ENCODE peak calls at places on chromosomes 5 and 9, in ten cellular contexts. One of them, this sample, is unnamed.

GRCh38 chr5:79318935-79319614 is 83.1 kb downstream of the JMY start:
- DNase-seq in D341Med: no peak
- DNase-seq in tibial artery: no peak
- DNase-seq in activated T-cell treated with anti-CD3 and anti-CD28 coated beads for 48 hours: no peak
- DNase-seq in effector CD4-positive, alpha-beta T cell: no peak
- DNase-seq in NCI-H510A: no peak
- DNase-seq in nephron progenitor cell: no peak
- DNase-seq in fibroblast of lung: peak
- DNase-seq in hepatocyte: no peak
- DNase-seq in sigmoid colon: no peak
- DNase-seq in this sample: no peak

GRCh38 chr5:93294184-93294583 is 286.8 kb downstream of the NR2F1-AS1 start:
- DNase-seq in D341Med: no peak
- DNase-seq in activated T-cell treated with anti-CD3 and anti-CD28 coated beads for 48 hours: no peak
- DNase-seq in NCI-H510A: no peak
- DNase-seq in nephron progenitor cell: no peak
- DNase-seq in hepatocyte: no peak
- DNase-seq in tibial artery: no peak
- DNase-seq in sigmoid colon: no peak
- DNase-seq in effector CD4-positive, alpha-beta T cell: no peak
- DNase-seq in fibroblast of lung: no peak
- DNase-seq in this sample: no peak

GRCh38 chr9:126604059-126604685 is 9.6 kb upstream of the LMX1B start:
- DNase-seq in tibial artery: peak
- DNase-seq in hepatocyte: no peak
- DNase-seq in sigmoid colon: no peak
- DNase-seq in D341Med: no peak
- DNase-seq in activated T-cell treated with anti-CD3 and anti-CD28 coated beads for 48 hours: no peak
- DNase-seq in effector CD4-positive, alpha-beta T cell: no peak
- DNase-seq in fibroblast of lung: no peak
- DNase-seq in nephron progenitor cell: no peak
- DNase-seq in NCI-H510A: no peak
- DNase-seq in this sample: no peak

GRCh38 chr5:95619518-95620029 is 313 bp upstream of the GPR150 start:
- DNase-seq in hepatocyte: no peak
- DNase-seq in activated T-cell treated with anti-CD3 and anti-CD28 coated beads for 48 hours: no peak
- DNase-seq in effector CD4-positive, alpha-beta T cell: no peak
- DNase-seq in sigmoid colon: no peak
- DNase-seq in fibroblast of lung: no peak
- DNase-seq in tibial artery: no peak
- DNase-seq in nephron progenitor cell: peak
- DNase-seq in NCI-H510A: no peak
- DNase-seq in D341Med: no peak
- DNase-seq in this sample: no peak

GRCh38 chr5:151213803-151214613 is 9.9 kb downstream of the CCDC69 start:
- DNase-seq in sigmoid colon: peak
- DNase-seq in activated T-cell treated with anti-CD3 and anti-CD28 coated beads for 48 hours: peak
- DNase-seq in tibial artery: peak
- DNase-seq in NCI-H510A: no peak
- DNase-seq in effector CD4-positive, alpha-beta T cell: peak
- DNase-seq in D341Med: no peak
- DNase-seq in hepatocyte: peak
- DNase-seq in fibroblast of lung: peak
- DNase-seq in nephron progenitor cell: no peak
- DNase-seq in this sample: peak

GRCh38 chr5:62043289-62044274 is 262.4 kb upstream of the KIF2A start:
- DNase-seq in tibial artery: no peak
- DNase-seq in sigmoid colon: no peak
- DNase-seq in nephron progenitor cell: no peak
- DNase-seq in hepatocyte: no peak
- DNase-seq in NCI-H510A: no peak
- DNase-seq in effector CD4-positive, alpha-beta T cell: no peak
- DNase-seq in activated T-cell treated with anti-CD3 and anti-CD28 coated beads for 48 hours: no peak
- DNase-seq in fibroblast of lung: no peak
- DNase-seq in D341Med: no peak
- DNase-seq in this sample: no peak

GRCh38 chr9:22084336-22085035 is 75.4 kb upstream of the CDKN2B start:
- DNase-seq in sigmoid colon: no peak
- DNase-seq in tibial artery: no peak
- DNase-seq in NCI-H510A: no peak
- DNase-seq in effector CD4-positive, alpha-beta T cell: no peak
- DNase-seq in D341Med: no peak
- DNase-seq in hepatocyte: peak
- DNase-seq in nephron progenitor cell: no peak
- DNase-seq in activated T-cell treated with anti-CD3 and anti-CD28 coated beads for 48 hours: no peak
- DNase-seq in fibroblast of lung: peak
- DNase-seq in this sample: no peak

GRCh38 chr5:131067596-131067995 is 97.5 kb downstream of the HINT1 start:
- DNase-seq in nephron progenitor cell: no peak
- DNase-seq in fibroblast of lung: no peak
- DNase-seq in effector CD4-positive, alpha-beta T cell: no peak
- DNase-seq in hepatocyte: no peak
- DNase-seq in activated T-cell treated with anti-CD3 and anti-CD28 coated beads for 48 hours: no peak
- DNase-seq in tibial artery: no peak
- DNase-seq in sigmoid colon: no peak
- DNase-seq in D341Med: no peak
- DNase-seq in NCI-H510A: no peak
- DNase-seq in this sample: no peak

GRCh38 chr5:2388005-2388361 is 363.5 kb downstream of the IRX2 start:
- DNase-seq in sigmoid colon: no peak
- DNase-seq in hepatocyte: no peak
- DNase-seq in tibial artery: no peak
- DNase-seq in fibroblast of lung: no peak
- DNase-seq in NCI-H510A: no peak
- DNase-seq in D341Med: no peak
- DNase-seq in activated T-cell treated with anti-CD3 and anti-CD28 coated beads for 48 hours: no peak
- DNase-seq in nephron progenitor cell: no peak
- DNase-seq in effector CD4-positive, alpha-beta T cell: no peak
- DNase-seq in this sample: no peak

GRCh38 chr9:114224247-114224610 is 68.9 kb downstream of the COL27A1 start:
- DNase-seq in nephron progenitor cell: no peak
- DNase-seq in activated T-cell treated with anti-CD3 and anti-CD28 coated beads for 48 hours: no peak
- DNase-seq in sigmoid colon: no peak
- DNase-seq in effector CD4-positive, alpha-beta T cell: no peak
- DNase-seq in tibial artery: no peak
- DNase-seq in D341Med: no peak
- DNase-seq in hepatocyte: no peak
- DNase-seq in NCI-H510A: no peak
- DNase-seq in fibroblast of lung: peak
- DNase-seq in this sample: no peak

GRCh38 chr9:131692612-131692976 is 47.3 kb downstream of the RAPGEF1 start:
- DNase-seq in NCI-H510A: no peak
- DNase-seq in nephron progenitor cell: no peak
- DNase-seq in D341Med: no peak
- DNase-seq in tibial artery: no peak
- DNase-seq in effector CD4-positive, alpha-beta T cell: no peak
- DNase-seq in hepatocyte: no peak
- DNase-seq in sigmoid colon: no peak
- DNase-seq in activated T-cell treated with anti-CD3 and anti-CD28 coated beads for 48 hours: no peak
- DNase-seq in fibroblast of lung: no peak
- DNase-seq in this sample: no peak

GRCh38 chr5:118981783-118982182 is 6.6 kb downstream of the DTWD2 start:
- DNase-seq in fibroblast of lung: peak
- DNase-seq in D341Med: no peak
- DNase-seq in sigmoid colon: no peak
- DNase-seq in hepatocyte: no peak
- DNase-seq in NCI-H510A: no peak
- DNase-seq in nephron progenitor cell: no peak
- DNase-seq in activated T-cell treated with anti-CD3 and anti-CD28 coated beads for 48 hours: no peak
- DNase-seq in effector CD4-positive, alpha-beta T cell: no peak
- DNase-seq in tibial artery: no peak
- DNase-seq in this sample: no peak

GRCh38 chr9:127283917-127284316 is 19.3 kb downstream of the GARNL3 start:
- DNase-seq in hepatocyte: peak
- DNase-seq in fibroblast of lung: peak
- DNase-seq in NCI-H510A: no peak
- DNase-seq in nephron progenitor cell: no peak
- DNase-seq in effector CD4-positive, alpha-beta T cell: no peak
- DNase-seq in sigmoid colon: no peak
- DNase-seq in D341Med: peak
- DNase-seq in tibial artery: peak
- DNase-seq in activated T-cell treated with anti-CD3 and anti-CD28 coated beads for 48 hours: peak
- DNase-seq in this sample: no peak

GRCh38 chr9:129178579-129178909 is 483 bp upstream of the IER5L start:
- DNase-seq in D341Med: peak
- DNase-seq in fibroblast of lung: no peak
- DNase-seq in sigmoid colon: no peak
- DNase-seq in tibial artery: no peak
- DNase-seq in NCI-H510A: peak
- DNase-seq in hepatocyte: no peak
- DNase-seq in nephron progenitor cell: no peak
- DNase-seq in effector CD4-positive, alpha-beta T cell: no peak
- DNase-seq in activated T-cell treated with anti-CD3 and anti-CD28 coated beads for 48 hours: no peak
- DNase-seq in this sample: no peak

GRCh38 chr5:74075496-74075895 is 449.5 kb downstream of the ARHGEF28 start:
- DNase-seq in hepatocyte: no peak
- DNase-seq in NCI-H510A: no peak
- DNase-seq in sigmoid colon: no peak
- DNase-seq in D341Med: no peak
- DNase-seq in tibial artery: no peak
- DNase-seq in effector CD4-positive, alpha-beta T cell: no peak
- DNase-seq in activated T-cell treated with anti-CD3 and anti-CD28 coated beads for 48 hours: no peak
- DNase-seq in nephron progenitor cell: no peak
- DNase-seq in fibroblast of lung: no peak
- DNase-seq in this sample: no peak

GRCh38 chr9:106653111-106653697 is 209.8 kb upstream of the ZNF462 start:
- DNase-seq in effector CD4-positive, alpha-beta T cell: no peak
- DNase-seq in NCI-H510A: no peak
- DNase-seq in hepatocyte: no peak
- DNase-seq in nephron progenitor cell: no peak
- DNase-seq in activated T-cell treated with anti-CD3 and anti-CD28 coated beads for 48 hours: no peak
- DNase-seq in tibial artery: peak
- DNase-seq in fibroblast of lung: no peak
- DNase-seq in sigmoid colon: no peak
- DNase-seq in D341Med: no peak
- DNase-seq in this sample: no peak

GRCh38 chr5:177162379-177162778 is 28.8 kb downstream of the NSD1 start:
- DNase-seq in fibroblast of lung: no peak
- DNase-seq in effector CD4-positive, alpha-beta T cell: no peak
- DNase-seq in tibial artery: no peak
- DNase-seq in D341Med: no peak
- DNase-seq in activated T-cell treated with anti-CD3 and anti-CD28 coated beads for 48 hours: no peak
- DNase-seq in sigmoid colon: no peak
- DNase-seq in NCI-H510A: no peak
- DNase-seq in nephron progenitor cell: no peak
- DNase-seq in hepatocyte: no peak
- DNase-seq in this sample: no peak

GRCh38 chr9:76433406-76433805 is 25.6 kb upstream of the GCNT1 start:
- DNase-seq in effector CD4-positive, alpha-beta T cell: no peak
- DNase-seq in tibial artery: no peak
- DNase-seq in activated T-cell treated with anti-CD3 and anti-CD28 coated beads for 48 hours: no peak
- DNase-seq in nephron progenitor cell: no peak
- DNase-seq in NCI-H510A: no peak
- DNase-seq in fibroblast of lung: no peak
- DNase-seq in D341Med: no peak
- DNase-seq in sigmoid colon: no peak
- DNase-seq in hepatocyte: no peak
- DNase-seq in this sample: no peak

GRCh38 chr5:170740586-170741205 is 42.8 kb upstream of the GABRP start:
- DNase-seq in nephron progenitor cell: no peak
- DNase-seq in hepatocyte: no peak
- DNase-seq in NCI-H510A: no peak
- DNase-seq in effector CD4-positive, alpha-beta T cell: no peak
- DNase-seq in fibroblast of lung: no peak
- DNase-seq in sigmoid colon: no peak
- DNase-seq in activated T-cell treated with anti-CD3 and anti-CD28 coated beads for 48 hours: no peak
- DNase-seq in D341Med: no peak
- DNase-seq in tibial artery: no peak
- DNase-seq in this sample: no peak

GRCh38 chr5:458547-459353 is 15.8 kb downstream of the EXOC3 start:
- DNase-seq in nephron progenitor cell: no peak
- DNase-seq in NCI-H510A: no peak
- DNase-seq in tibial artery: peak
- DNase-seq in sigmoid colon: peak
- DNase-seq in activated T-cell treated with anti-CD3 and anti-CD28 coated beads for 48 hours: peak
- DNase-seq in D341Med: no peak
- DNase-seq in effector CD4-positive, alpha-beta T cell: no peak
- DNase-seq in hepatocyte: peak
- DNase-seq in fibroblast of lung: no peak
- DNase-seq in this sample: peak

GRCh38 chr5:29203049-29203448 is 1990.4 kb upstream of the CDH6 start:
- DNase-seq in activated T-cell treated with anti-CD3 and anti-CD28 coated beads for 48 hours: no peak
- DNase-seq in tibial artery: no peak
- DNase-seq in hepatocyte: no peak
- DNase-seq in sigmoid colon: no peak
- DNase-seq in nephron progenitor cell: no peak
- DNase-seq in D341Med: no peak
- DNase-seq in effector CD4-positive, alpha-beta T cell: no peak
- DNase-seq in fibroblast of lung: no peak
- DNase-seq in NCI-H510A: no peak
- DNase-seq in this sample: no peak

GRCh38 chr5:146836226-146836842 is 42.2 kb downstream of the PPP2R2B start:
- DNase-seq in hepatocyte: no peak
- DNase-seq in sigmoid colon: no peak
- DNase-seq in nephron progenitor cell: no peak
- DNase-seq in effector CD4-positive, alpha-beta T cell: no peak
- DNase-seq in NCI-H510A: no peak
- DNase-seq in tibial artery: no peak
- DNase-seq in D341Med: no peak
- DNase-seq in activated T-cell treated with anti-CD3 and anti-CD28 coated beads for 48 hours: no peak
- DNase-seq in fibroblast of lung: no peak
- DNase-seq in this sample: no peak

GRCh38 chr9:131997779-131998178 is 81.9 kb downstream of the MED27 start:
- DNase-seq in nephron progenitor cell: no peak
- DNase-seq in fibroblast of lung: peak
- DNase-seq in NCI-H510A: no peak
- DNase-seq in effector CD4-positive, alpha-beta T cell: no peak
- DNase-seq in activated T-cell treated with anti-CD3 and anti-CD28 coated beads for 48 hours: no peak
- DNase-seq in D341Med: no peak
- DNase-seq in tibial artery: peak
- DNase-seq in sigmoid colon: no peak
- DNase-seq in hepatocyte: no peak
- DNase-seq in this sample: no peak

GRCh38 chr9:88320748-88321415 is 67.4 kb upstream of the SPIN1 start:
- DNase-seq in tibial artery: no peak
- DNase-seq in hepatocyte: no peak
- DNase-seq in sigmoid colon: peak
- DNase-seq in nephron progenitor cell: no peak
- DNase-seq in effector CD4-positive, alpha-beta T cell: no peak
- DNase-seq in activated T-cell treated with anti-CD3 and anti-CD28 coated beads for 48 hours: no peak
- DNase-seq in NCI-H510A: no peak
- DNase-seq in D341Med: no peak
- DNase-seq in fibroblast of lung: no peak
- DNase-seq in this sample: no peak

GRCh38 chr9:126676685-126677143 is 63.0 kb downstream of the LMX1B start:
- DNase-seq in D341Med: peak
- DNase-seq in fibroblast of lung: no peak
- DNase-seq in sigmoid colon: no peak
- DNase-seq in tibial artery: no peak
- DNase-seq in hepatocyte: no peak
- DNase-seq in NCI-H510A: no peak
- DNase-seq in nephron progenitor cell: peak
- DNase-seq in effector CD4-positive, alpha-beta T cell: no peak
- DNase-seq in activated T-cell treated with anti-CD3 and anti-CD28 coated beads for 48 hours: no peak
- DNase-seq in this sample: no peak

GRCh38 chr9:108434502-108434901 is 421.3 kb downstream of the ACTL7B start:
- DNase-seq in activated T-cell treated with anti-CD3 and anti-CD28 coated beads for 48 hours: no peak
- DNase-seq in NCI-H510A: no peak
- DNase-seq in tibial artery: no peak
- DNase-seq in D341Med: no peak
- DNase-seq in effector CD4-positive, alpha-beta T cell: no peak
- DNase-seq in nephron progenitor cell: no peak
- DNase-seq in fibroblast of lung: peak
- DNase-seq in hepatocyte: no peak
- DNase-seq in sigmoid colon: no peak
- DNase-seq in this sample: no peak

GRCh38 chr5:72478684-72479083 is 28.5 kb downstream of the ZNF366 start:
- DNase-seq in NCI-H510A: no peak
- DNase-seq in hepatocyte: no peak
- DNase-seq in activated T-cell treated with anti-CD3 and anti-CD28 coated beads for 48 hours: no peak
- DNase-seq in tibial artery: peak
- DNase-seq in sigmoid colon: no peak
- DNase-seq in fibroblast of lung: peak
- DNase-seq in D341Med: no peak
- DNase-seq in effector CD4-positive, alpha-beta T cell: no peak
- DNase-seq in nephron progenitor cell: no peak
- DNase-seq in this sample: no peak

GRCh38 chr5:84286662-84287061 is 98.0 kb downstream of the EDIL3 start:
- DNase-seq in fibroblast of lung: no peak
- DNase-seq in activated T-cell treated with anti-CD3 and anti-CD28 coated beads for 48 hours: no peak
- DNase-seq in hepatocyte: no peak
- DNase-seq in tibial artery: no peak
- DNase-seq in effector CD4-positive, alpha-beta T cell: no peak
- DNase-seq in D341Med: peak
- DNase-seq in sigmoid colon: no peak
- DNase-seq in NCI-H510A: no peak
- DNase-seq in nephron progenitor cell: no peak
- DNase-seq in this sample: no peak